ENCODE peak calls at places on chromosomes 16 and 17, in eight cellular contexts. One of them, this sample, is unnamed.

GRCh38 chr17:74156878-74157277 is 46.6 kb upstream of the RPL38 start:
- DNase-seq in mammary epithelial cell: no peak
- DNase-seq in adrenal gland: no peak
- DNase-seq in neural progenitor cell: no peak
- DNase-seq in sigmoid colon: no peak
- DNase-seq in psoas muscle: no peak
- DNase-seq in tibial artery: no peak
- DNase-seq in ascending aorta: peak
- DNase-seq in this sample: no peak

GRCh38 chr16:11757671-11758545 is 15.3 kb upstream of the TXNDC11 start:
- DNase-seq in psoas muscle: no peak
- DNase-seq in tibial artery: no peak
- DNase-seq in ascending aorta: no peak
- DNase-seq in neural progenitor cell: no peak
- DNase-seq in sigmoid colon: no peak
- DNase-seq in mammary epithelial cell: peak
- DNase-seq in adrenal gland: peak
- DNase-seq in this sample: peak

GRCh38 chr17:752620-753219 is 656 bp upstream of the GEMIN4 start:
- DNase-seq in mammary epithelial cell: no peak
- DNase-seq in sigmoid colon: peak
- DNase-seq in adrenal gland: peak
- DNase-seq in neural progenitor cell: peak
- DNase-seq in ascending aorta: peak
- DNase-seq in psoas muscle: peak
- DNase-seq in tibial artery: peak
- DNase-seq in this sample: peak

GRCh38 chr17:47961406-47961805 is 3.7 kb upstream of the PRR15L start:
- DNase-seq in adrenal gland: no peak
- DNase-seq in mammary epithelial cell: no peak
- DNase-seq in sigmoid colon: no peak
- DNase-seq in ascending aorta: no peak
- DNase-seq in neural progenitor cell: no peak
- DNase-seq in psoas muscle: no peak
- DNase-seq in tibial artery: no peak
- DNase-seq in this sample: no peak

GRCh38 chr16:28502290-28502689 is 4.3 kb downstream of the IL27 start:
- DNase-seq in tibial artery: no peak
- DNase-seq in mammary epithelial cell: no peak
- DNase-seq in adrenal gland: no peak
- DNase-seq in sigmoid colon: no peak
- DNase-seq in neural progenitor cell: no peak
- DNase-seq in psoas muscle: no peak
- DNase-seq in ascending aorta: no peak
- DNase-seq in this sample: no peak

GRCh38 chr17:70114405-70114804 is 39.4 kb downstream of the KCNJ16 start:
- DNase-seq in mammary epithelial cell: no peak
- DNase-seq in ascending aorta: no peak
- DNase-seq in psoas muscle: no peak
- DNase-seq in adrenal gland: no peak
- DNase-seq in tibial artery: no peak
- DNase-seq in neural progenitor cell: no peak
- DNase-seq in sigmoid colon: no peak
- DNase-seq in this sample: no peak

GRCh38 chr17:74373838-74374606 is 6.7 kb downstream of the GPR142 start:
- DNase-seq in tibial artery: no peak
- DNase-seq in sigmoid colon: no peak
- DNase-seq in neural progenitor cell: no peak
- DNase-seq in adrenal gland: no peak
- DNase-seq in ascending aorta: no peak
- DNase-seq in psoas muscle: no peak
- DNase-seq in mammary epithelial cell: no peak
- DNase-seq in this sample: no peak

GRCh38 chr16:1615761-1616160 is 3.6 kb downstream of the CRAMP1 start:
- DNase-seq in mammary epithelial cell: no peak
- DNase-seq in sigmoid colon: no peak
- DNase-seq in psoas muscle: no peak
- DNase-seq in tibial artery: no peak
- DNase-seq in neural progenitor cell: no peak
- DNase-seq in adrenal gland: no peak
- DNase-seq in ascending aorta: no peak
- DNase-seq in this sample: peak

GRCh38 chr17:42407289-42407836 is 15.7 kb downstream of the CAVIN1 start:
- DNase-seq in tibial artery: peak
- DNase-seq in psoas muscle: peak
- DNase-seq in sigmoid colon: peak
- DNase-seq in adrenal gland: peak
- DNase-seq in neural progenitor cell: peak
- DNase-seq in mammary epithelial cell: peak
- DNase-seq in ascending aorta: peak
- DNase-seq in this sample: peak

GRCh38 chr16:87324411-87325275 is 7.5 kb upstream of the C16orf95 start:
- DNase-seq in sigmoid colon: no peak
- DNase-seq in psoas muscle: peak
- DNase-seq in mammary epithelial cell: no peak
- DNase-seq in adrenal gland: peak
- DNase-seq in ascending aorta: peak
- DNase-seq in neural progenitor cell: peak
- DNase-seq in tibial artery: no peak
- DNase-seq in this sample: peak

GRCh38 chr17:12620200-12620720 is 45.4 kb upstream of the MYOCD start:
- DNase-seq in tibial artery: no peak
- DNase-seq in sigmoid colon: no peak
- DNase-seq in ascending aorta: no peak
- DNase-seq in adrenal gland: no peak
- DNase-seq in psoas muscle: no peak
- DNase-seq in neural progenitor cell: peak
- DNase-seq in mammary epithelial cell: no peak
- DNase-seq in this sample: peak

GRCh38 chr17:81553616-81554181 is 1.5 kb upstream of the FAAP100 start:
- DNase-seq in tibial artery: no peak
- DNase-seq in sigmoid colon: no peak
- DNase-seq in ascending aorta: no peak
- DNase-seq in psoas muscle: no peak
- DNase-seq in adrenal gland: peak
- DNase-seq in mammary epithelial cell: peak
- DNase-seq in neural progenitor cell: no peak
- DNase-seq in this sample: peak

GRCh38 chr16:67394271-67395104 is 1.2 kb upstream of the TPPP3 start:
- DNase-seq in sigmoid colon: peak
- DNase-seq in psoas muscle: peak
- DNase-seq in mammary epithelial cell: no peak
- DNase-seq in tibial artery: no peak
- DNase-seq in adrenal gland: no peak
- DNase-seq in ascending aorta: peak
- DNase-seq in neural progenitor cell: peak
- DNase-seq in this sample: no peak

GRCh38 chr17:5329784-5330557 is 47.9 kb downstream of the RABEP1 start:
- DNase-seq in adrenal gland: no peak
- DNase-seq in sigmoid colon: no peak
- DNase-seq in tibial artery: no peak
- DNase-seq in psoas muscle: no peak
- DNase-seq in mammary epithelial cell: no peak
- DNase-seq in neural progenitor cell: no peak
- DNase-seq in ascending aorta: no peak
- DNase-seq in this sample: peak

GRCh38 chr16:48499822-48500440 is 110.0 kb downstream of the N4BP1 start:
- DNase-seq in psoas muscle: no peak
- DNase-seq in adrenal gland: peak
- DNase-seq in sigmoid colon: peak
- DNase-seq in ascending aorta: peak
- DNase-seq in neural progenitor cell: no peak
- DNase-seq in tibial artery: peak
- DNase-seq in mammary epithelial cell: peak
- DNase-seq in this sample: peak

GRCh38 chr17:81510798-81511549 is 1.6 kb downstream of the ACTG1 start:
- DNase-seq in tibial artery: no peak
- DNase-seq in sigmoid colon: no peak
- DNase-seq in neural progenitor cell: no peak
- DNase-seq in adrenal gland: peak
- DNase-seq in mammary epithelial cell: no peak
- DNase-seq in ascending aorta: no peak
- DNase-seq in psoas muscle: no peak
- DNase-seq in this sample: peak

GRCh38 chr17:57927048-57927723 is 28.0 kb downstream of the CUEDC1 start:
- DNase-seq in mammary epithelial cell: peak
- DNase-seq in sigmoid colon: no peak
- DNase-seq in adrenal gland: no peak
- DNase-seq in psoas muscle: peak
- DNase-seq in tibial artery: no peak
- DNase-seq in neural progenitor cell: peak
- DNase-seq in ascending aorta: no peak
- DNase-seq in this sample: peak

GRCh38 chr16:69894675-69895074 is 56.5 kb upstream of the CLEC18A start:
- DNase-seq in psoas muscle: no peak
- DNase-seq in adrenal gland: no peak
- DNase-seq in neural progenitor cell: no peak
- DNase-seq in sigmoid colon: no peak
- DNase-seq in mammary epithelial cell: no peak
- DNase-seq in ascending aorta: no peak
- DNase-seq in tibial artery: no peak
- DNase-seq in this sample: no peak

GRCh38 chr17:76811028-76811427 is 57.2 kb upstream of the MGAT5B start:
- DNase-seq in ascending aorta: no peak
- DNase-seq in neural progenitor cell: no peak
- DNase-seq in mammary epithelial cell: no peak
- DNase-seq in sigmoid colon: no peak
- DNase-seq in tibial artery: no peak
- DNase-seq in psoas muscle: no peak
- DNase-seq in adrenal gland: no peak
- DNase-seq in this sample: no peak

GRCh38 chr16:29784901-29785500 is 5.5 kb upstream of the KIF22 start:
- DNase-seq in ascending aorta: peak
- DNase-seq in tibial artery: peak
- DNase-seq in neural progenitor cell: peak
- DNase-seq in adrenal gland: peak
- DNase-seq in psoas muscle: peak
- DNase-seq in mammary epithelial cell: peak
- DNase-seq in sigmoid colon: peak
- DNase-seq in this sample: peak

GRCh38 chr16:87734644-87735043 is 31.1 kb downstream of the KLHDC4 start:
- DNase-seq in sigmoid colon: no peak
- DNase-seq in psoas muscle: no peak
- DNase-seq in adrenal gland: no peak
- DNase-seq in neural progenitor cell: no peak
- DNase-seq in mammary epithelial cell: no peak
- DNase-seq in ascending aorta: no peak
- DNase-seq in tibial artery: no peak
- DNase-seq in this sample: no peak

GRCh38 chr17:74177018-74177450 is 26.4 kb upstream of the RPL38 start:
- DNase-seq in neural progenitor cell: no peak
- DNase-seq in psoas muscle: no peak
- DNase-seq in tibial artery: no peak
- DNase-seq in mammary epithelial cell: peak
- DNase-seq in adrenal gland: no peak
- DNase-seq in ascending aorta: no peak
- DNase-seq in sigmoid colon: no peak
- DNase-seq in this sample: peak

GRCh38 chr17:33753452-33753851 is 460.4 kb upstream of the ASIC2 start:
- DNase-seq in adrenal gland: no peak
- DNase-seq in psoas muscle: no peak
- DNase-seq in tibial artery: no peak
- DNase-seq in sigmoid colon: no peak
- DNase-seq in mammary epithelial cell: no peak
- DNase-seq in ascending aorta: no peak
- DNase-seq in neural progenitor cell: no peak
- DNase-seq in this sample: no peak

GRCh38 chr17:40068917-40069750 is 6.4 kb downstream of the THRA start:
- DNase-seq in neural progenitor cell: peak
- DNase-seq in psoas muscle: peak
- DNase-seq in tibial artery: peak
- DNase-seq in ascending aorta: peak
- DNase-seq in adrenal gland: peak
- DNase-seq in mammary epithelial cell: peak
- DNase-seq in sigmoid colon: peak
- DNase-seq in this sample: peak

GRCh38 chr17:20920813-20921199 is 122.0 kb downstream of the USP22 start:
- DNase-seq in ascending aorta: no peak
- DNase-seq in neural progenitor cell: no peak
- DNase-seq in mammary epithelial cell: no peak
- DNase-seq in psoas muscle: no peak
- DNase-seq in tibial artery: no peak
- DNase-seq in adrenal gland: no peak
- DNase-seq in sigmoid colon: no peak
- DNase-seq in this sample: peak

GRCh38 chr17:38748329-38749221 is at the start of gene PCGF2:
- DNase-seq in neural progenitor cell: peak
- DNase-seq in sigmoid colon: peak
- DNase-seq in tibial artery: peak
- DNase-seq in ascending aorta: peak
- DNase-seq in mammary epithelial cell: peak
- DNase-seq in psoas muscle: peak
- DNase-seq in adrenal gland: peak
- DNase-seq in this sample: peak
- H3K4me3 ChIP-seq in neural progenitor cell: peak
- H3K4me3 ChIP-seq in sigmoid colon: peak
- H3K4me3 ChIP-seq in tibial artery: peak
- H3K4me3 ChIP-seq in ascending aorta: peak
- H3K4me3 ChIP-seq in mammary epithelial cell: peak
- H3K4me3 ChIP-seq in psoas muscle: peak
- H3K4me3 ChIP-seq in adrenal gland: peak
- H3K4me3 ChIP-seq in this sample: peak

GRCh38 chr17:67891481-67892119 is 66.3 kb downstream of the BPTF start:
- DNase-seq in sigmoid colon: no peak
- DNase-seq in neural progenitor cell: peak
- DNase-seq in adrenal gland: peak
- DNase-seq in psoas muscle: no peak
- DNase-seq in tibial artery: no peak
- DNase-seq in ascending aorta: no peak
- DNase-seq in mammary epithelial cell: peak
- DNase-seq in this sample: peak
- TF ChIP-seq CTCF in sigmoid colon: no peak
- TF ChIP-seq CTCF in neural progenitor cell: no peak
- TF ChIP-seq CTCF in adrenal gland: peak
- TF ChIP-seq CTCF in psoas muscle: no peak
- TF ChIP-seq CTCF in tibial artery: no peak
- TF ChIP-seq CTCF in ascending aorta: no peak
- TF ChIP-seq CTCF in mammary epithelial cell: peak
- TF ChIP-seq CTCF in this sample: peak

DNA sequence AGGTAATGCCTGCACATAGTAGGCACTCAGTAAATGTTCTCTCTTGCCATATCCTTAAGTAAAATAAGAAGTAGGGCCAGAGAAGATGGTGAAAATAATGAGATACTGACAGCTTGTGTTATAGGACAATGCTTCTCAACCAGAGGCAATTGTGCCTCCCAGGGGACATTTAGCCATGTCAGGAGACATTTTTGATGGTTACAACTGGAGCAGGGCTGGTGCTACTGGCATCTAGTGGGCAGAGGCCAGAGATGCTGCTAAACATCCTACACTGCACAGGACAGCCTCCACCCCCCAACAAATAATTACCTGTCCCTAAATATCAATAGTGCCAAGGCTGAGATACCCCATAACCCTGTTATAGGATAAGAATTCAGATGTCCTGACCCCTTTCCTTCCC is 1.7 kb downstream of the RAD51D start:
- DNase-seq in neural progenitor cell: no peak
- DNase-seq in adrenal gland: no peak
- DNase-seq in ascending aorta: no peak
- DNase-seq in sigmoid colon: no peak
- DNase-seq in tibial artery: no peak
- DNase-seq in psoas muscle: no peak
- DNase-seq in mammary epithelial cell: peak
- DNase-seq in this sample: peak
- H3K4me3 ChIP-seq in neural progenitor cell: no peak
- H3K4me3 ChIP-seq in adrenal gland: no peak
- H3K4me3 ChIP-seq in ascending aorta: no peak
- H3K4me3 ChIP-seq in sigmoid colon: no peak
- H3K4me3 ChIP-seq in tibial artery: no peak
- H3K4me3 ChIP-seq in psoas muscle: no peak
- H3K4me3 ChIP-seq in mammary epithelial cell: no peak
- H3K4me3 ChIP-seq in this sample: no peak

GRCh38 chr16:55647343-55647742 is 8.4 kb upstream of the SLC6A2 start:
- DNase-seq in tibial artery: no peak
- DNase-seq in psoas muscle: no peak
- DNase-seq in ascending aorta: no peak
- DNase-seq in neural progenitor cell: no peak
- DNase-seq in adrenal gland: no peak
- DNase-seq in mammary epithelial cell: no peak
- DNase-seq in sigmoid colon: no peak
- DNase-seq in this sample: no peak
- TF ChIP-seq CTCF in tibial artery: no peak
- TF ChIP-seq CTCF in psoas muscle: no peak
- TF ChIP-seq CTCF in ascending aorta: no peak
- TF ChIP-seq CTCF in neural progenitor cell: no peak
- TF ChIP-seq CTCF in adrenal gland: no peak
- TF ChIP-seq CTCF in mammary epithelial cell: no peak
- TF ChIP-seq CTCF in sigmoid colon: no peak
- TF ChIP-seq CTCF in this sample: no peak

This sample was measured in choroid plexus epithelial cell.